ENCODE peak calls at places on chromosomes 5 and 9, in eight cellular contexts. K is islet precursor cell; L is stimulated activated CD4-positive, alpha-beta T cell treated with anti-CD3 and anti-CD28 coated beads, Interleukin-12 subunit alpha, Interleukin-12 subunit beta, amount 100 ng/mL, for 48 hours; B is cerebellar cortex; Z is smooth muscle cell of the brain vasculature; Q is CD8-positive, alpha-beta T cell; D is LNCaP clone FGC; Y is activated effector memory CD4-positive, alpha-beta T cell treated with Interleukin-2 at 50 U/mL for 16 hours. G is an unnamed sample.

GRCh38 chr9:96232539-96233241 is 69.3 kb downstream of the HSD17B3 start:
- DNase-seq in K (peak; percentile 69), L (peak; percentile 35), B (peak; percentile 84), Z (no peak), Q (peak; percentile 26), D (no peak), Y (no peak), G (peak; percentile 36)

GRCh38 chr5:59042683-59043082 is 459.8 kb downstream of the RAB3C start:
- DNase-seq in K (no peak), L (no peak), B (peak; percentile 24), Z (no peak), Q (no peak), D (no peak), Y (no peak), G (no peak)

GRCh38 chr9:76516350-76516749 is 57.4 kb downstream of the GCNT1 start:
- DNase-seq in K (no peak), L (peak; percentile 2), B (peak; percentile 5), Z (no peak), Q (no peak), D (no peak), Y (no peak), G (no peak)

GRCh38 chr5:102049517-102049916 is 246.6 kb downstream of the SLCO4C1 start:
- DNase-seq in K (no peak), L (no peak), B (no peak), Z (no peak), Q (no peak), D (no peak), Y (no peak), G (no peak)

GRCh38 chr9:84271887-84272556 is 68.5 kb downstream of the SLC28A3 start:
- DNase-seq in K (no peak), L (no peak), B (peak; percentile 29), Z (no peak), Q (no peak), D (no peak), Y (no peak), G (no peak)

GRCh38 chr5:108753877-108754276 is 6.2 kb downstream of the FER start:
- DNase-seq in K (no peak), L (no peak), B (no peak), Z (no peak), Q (no peak), D (no peak), Y (no peak), G (no peak)

GRCh38 chr5:139869042-139869790 is 73.6 kb downstream of the PSD2 start:
- DNase-seq in K (no peak), L (no peak), B (peak; percentile 36), Z (no peak), Q (no peak), D (peak; percentile 33), Y (no peak), G (no peak)

GRCh38 chr9:129405089-129405830 is 215.6 kb downstream of the C9orf50 start:
- DNase-seq in K (no peak), L (no peak), B (no peak), Z (no peak), Q (no peak), D (no peak), Y (no peak), G (no peak)

GRCh38 chr5:72600401-72600981 is 93.3 kb upstream of the ZNF366 start:
- DNase-seq in K (no peak), L (no peak), B (no peak), Z (no peak), Q (no peak), D (no peak), Y (no peak), G (no peak)

GRCh38 chr5:40428129-40428528 is 251.6 kb upstream of the PTGER4 start:
- DNase-seq in K (no peak), L (no peak), B (no peak), Z (no peak), Q (no peak), D (no peak), Y (no peak), G (peak; percentile 21)

GRCh38 chr5:21219255-21219654 is 1231.3 kb upstream of the CDH18 start:
- DNase-seq in K (no peak), L (no peak), B (no peak), Z (peak; percentile 15), Q (no peak), D (no peak), Y (no peak), G (no peak)

GRCh38 chr9:137286980-137287383 is 9.5 kb downstream of the TOR4A start:
- DNase-seq in K (peak; percentile 87), L (no peak), B (peak; percentile 64), Z (no peak), Q (no peak), D (no peak), Y (no peak), G (peak; percentile 63)

GRCh38 chr5:157924931-157925729 is 66.2 kb upstream of the CLINT1 start:
- DNase-seq in K (no peak), L (no peak), B (no peak), Z (no peak), Q (no peak), D (no peak), Y (no peak), G (no peak)

GRCh38 chr5:62731011-62731410 is 152.4 kb downstream of the LRRC70 start:
- DNase-seq in K (no peak), L (no peak), B (no peak), Z (no peak), Q (no peak), D (no peak), Y (no peak), G (peak; percentile 2)

GRCh38 chr5:6728011-6728794 is 15.0 kb downstream of the TENT4A start:
- DNase-seq in K (no peak), L (no peak), B (no peak), Z (no peak), Q (no peak), D (no peak), Y (no peak), G (no peak)

GRCh38 chr9:134178394-134178780 is 14.0 kb upstream of the RNU6ATAC start:
- DNase-seq in K (peak; percentile 47), L (no peak), B (no peak), Z (no peak), Q (no peak), D (no peak), Y (no peak), G (no peak)

GRCh38 chr9:99457981-99458380 is 235.9 kb downstream of the SEC61B start:
- DNase-seq in K (no peak), L (no peak), B (no peak), Z (no peak), Q (no peak), D (no peak), Y (no peak), G (no peak)

GRCh38 chr5:56480305-56481146 is 247.4 kb upstream of the ANKRD55 start:
- DNase-seq in K (peak; percentile 93), L (no peak), B (peak; percentile 66), Z (peak; percentile 26), Q (peak; percentile 42), D (no peak), Y (peak; percentile 29), G (no peak)

GRCh38 chr9:116756995-116757394 is 69.9 kb downstream of the TRIM32 start:
- DNase-seq in K (no peak), L (no peak), B (peak; percentile 96), Z (no peak), Q (no peak), D (no peak), Y (no peak), G (no peak)

GRCh38 chr5:80284720-80285119 is 28.9 kb upstream of the SERINC5 start:
- DNase-seq in K (no peak), L (peak; percentile 12), B (no peak), Z (no peak), Q (peak; percentile 25), D (no peak), Y (no peak), G (no peak)

GRCh38 chr9:9392755-9393154 is 1220.0 kb downstream of the PTPRD start:
- DNase-seq in K (no peak), L (no peak), B (no peak), Z (no peak), Q (no peak), D (no peak), Y (no peak), G (no peak)

G was measured in HL-60.